ENCODE peak calls at places on chromosomes 5 and 9, in four cellular contexts. Z, O, F and U are unnamed samples.

GRCh38 chr9:90523953-90524352 is 118.7 kb downstream of the DIRAS2 start:
- DNase-seq in Z (no peak), O (no peak), F (no peak), U (no peak)

GRCh38 chr9:126869368-126869767 is 8.9 kb downstream of the ZBTB34 start:
- DNase-seq in Z (no peak), O (no peak), F (no peak), U (no peak)

GRCh38 chr5:10933141-10933540 is 172.1 kb upstream of the DAP start:
- DNase-seq in Z (no peak), O (no peak), F (no peak), U (no peak)

GRCh38 chr5:93503598-93504067 is 77.4 kb downstream of the NR2F1-AS1 start:
- DNase-seq in Z (no peak), O (no peak), F (peak; percentile 61), U (no peak)

GRCh38 chr5:96177303-96177869 is 215.7 kb upstream of the ELL2 start:
- DNase-seq in Z (no peak), O (no peak), F (peak; percentile 40), U (no peak)

GRCh38 chr5:38420691-38421395 is 135.6 kb downstream of the LIFR start:
- DNase-seq in Z (peak; percentile 35), O (no peak), F (peak; percentile 96), U (no peak)

GRCh38 chr5:103480246-103480645 is 82.3 kb downstream of the NUDT12 start:
- DNase-seq in Z (no peak), O (no peak), F (no peak), U (no peak)

GRCh38 chr5:16784843-16785791 is 151.0 kb downstream of the MYO10 start:
- DNase-seq in Z (no peak), O (no peak), F (no peak), U (no peak)

GRCh38 chr9:134316444-134317160 is 9.7 kb upstream of the RXRA start:
- DNase-seq in Z (peak; percentile 45), O (peak; percentile 64), F (no peak), U (peak; percentile 50)

GRCh38 chr9:36288057-36288456 is 29.8 kb upstream of the GNE start:
- DNase-seq in Z (no peak), O (no peak), F (no peak), U (no peak)

GRCh38 chr5:62354028-62354874 is 48.2 kb downstream of the KIF2A start:
- DNase-seq in Z (no peak), O (no peak), F (peak; percentile 39), U (no peak)

GRCh38 chr5:93280518-93280917 is 300.5 kb downstream of the NR2F1-AS1 start:
- DNase-seq in Z (no peak), O (no peak), F (no peak), U (no peak)

GRCh38 chr5:57195060-57195459 is 21.2 kb downstream of the GPBP1 start:
- DNase-seq in Z (no peak), O (no peak), F (no peak), U (no peak)

GRCh38 chr5:94431696-94432095 is 186.7 kb downstream of the KIAA0825 start:
- DNase-seq in Z (no peak), O (no peak), F (no peak), U (no peak)